ENCODE peak calls at places on chromosomes 3 and 15, in five cellular contexts. One of them, this sample, is unnamed.

GRCh38 chr3:175003590-175003989 is 144.5 kb downstream of the NAALADL2 start:
- DNase-seq in AG09309: no peak
- DNase-seq in fibroblast of pulmonary artery: no peak
- DNase-seq in GM23248: no peak
- DNase-seq in choroid plexus epithelial cell: no peak
- DNase-seq in this sample: no peak

GRCh38 chr3:112689989-112690388 is 49.0 kb upstream of the CCDC80 start:
- DNase-seq in AG09309: no peak
- DNase-seq in fibroblast of pulmonary artery: no peak
- DNase-seq in GM23248: no peak
- DNase-seq in choroid plexus epithelial cell: no peak
- DNase-seq in this sample: no peak

GRCh38 chr15:58043192-58043903 is 22.2 kb downstream of the ALDH1A2 start:
- DNase-seq in AG09309: no peak
- DNase-seq in fibroblast of pulmonary artery: peak
- DNase-seq in GM23248: peak
- DNase-seq in choroid plexus epithelial cell: peak
- DNase-seq in this sample: no peak

GRCh38 chr3:52480768-52481715 is 14.1 kb upstream of the STAB1 start:
- DNase-seq in AG09309: no peak
- DNase-seq in fibroblast of pulmonary artery: no peak
- DNase-seq in GM23248: no peak
- DNase-seq in choroid plexus epithelial cell: no peak
- DNase-seq in this sample: no peak

GRCh38 chr3:57081173-57081572 is 20.7 kb downstream of the SPATA12 start:
- DNase-seq in AG09309: no peak
- DNase-seq in fibroblast of pulmonary artery: no peak
- DNase-seq in GM23248: no peak
- DNase-seq in choroid plexus epithelial cell: no peak
- DNase-seq in this sample: no peak

GRCh38 chr3:38111696-38112377 is 25.1 kb downstream of the ACAA1 start:
- DNase-seq in AG09309: no peak
- DNase-seq in fibroblast of pulmonary artery: no peak
- DNase-seq in GM23248: no peak
- DNase-seq in choroid plexus epithelial cell: no peak
- DNase-seq in this sample: no peak

GRCh38 chr3:134545818-134546217 is 60.0 kb downstream of the CEP63 start:
- DNase-seq in AG09309: no peak
- DNase-seq in fibroblast of pulmonary artery: no peak
- DNase-seq in GM23248: no peak
- DNase-seq in choroid plexus epithelial cell: no peak
- DNase-seq in this sample: no peak

GRCh38 chr15:42338500-42338899 is 20.8 kb upstream of the CAPN3 start:
- DNase-seq in AG09309: no peak
- DNase-seq in fibroblast of pulmonary artery: no peak
- DNase-seq in GM23248: no peak
- DNase-seq in choroid plexus epithelial cell: no peak
- DNase-seq in this sample: no peak

GRCh38 chr3:194748229-194748628 is 62.5 kb downstream of the FAM43A start:
- DNase-seq in AG09309: no peak
- DNase-seq in fibroblast of pulmonary artery: no peak
- DNase-seq in GM23248: no peak
- DNase-seq in choroid plexus epithelial cell: no peak
- DNase-seq in this sample: no peak

GRCh38 chr3:125148836-125149235 is 63.7 kb downstream of the SLC12A8 start:
- DNase-seq in AG09309: no peak
- DNase-seq in fibroblast of pulmonary artery: no peak
- DNase-seq in GM23248: peak
- DNase-seq in choroid plexus epithelial cell: no peak
- DNase-seq in this sample: no peak

GRCh38 chr3:197305854-197306253 is 7.4 kb upstream of the DLG1 start:
- DNase-seq in AG09309: peak
- DNase-seq in fibroblast of pulmonary artery: peak
- DNase-seq in GM23248: peak
- DNase-seq in choroid plexus epithelial cell: peak
- DNase-seq in this sample: no peak

GRCh38 chr3:61264281-61264680 is 13.0 kb upstream of the FHIT start:
- DNase-seq in AG09309: no peak
- DNase-seq in fibroblast of pulmonary artery: no peak
- DNase-seq in GM23248: no peak
- DNase-seq in choroid plexus epithelial cell: no peak
- DNase-seq in this sample: no peak

GRCh38 chr15:57388199-57388863 is 12.0 kb downstream of the CGNL1 start:
- DNase-seq in AG09309: no peak
- DNase-seq in fibroblast of pulmonary artery: no peak
- DNase-seq in GM23248: peak
- DNase-seq in choroid plexus epithelial cell: no peak
- DNase-seq in this sample: no peak

GRCh38 chr3:36868614-36869436 is 76.0 kb downstream of the TRANK1 start:
- DNase-seq in AG09309: peak
- DNase-seq in fibroblast of pulmonary artery: peak
- DNase-seq in GM23248: peak
- DNase-seq in choroid plexus epithelial cell: peak
- DNase-seq in this sample: no peak

GRCh38 chr3:149307435-149307783 is 26.0 kb downstream of the TM4SF18 start:
- DNase-seq in AG09309: no peak
- DNase-seq in fibroblast of pulmonary artery: no peak
- DNase-seq in GM23248: no peak
- DNase-seq in choroid plexus epithelial cell: no peak
- DNase-seq in this sample: no peak

GRCh38 chr15:55998478-55998877 is 5.1 kb upstream of the NEDD4 start:
- DNase-seq in AG09309: no peak
- DNase-seq in fibroblast of pulmonary artery: no peak
- DNase-seq in GM23248: no peak
- DNase-seq in choroid plexus epithelial cell: no peak
- DNase-seq in this sample: no peak

GRCh38 chr3:155712008-155712407 is 32.9 kb downstream of the PLCH1 start:
- DNase-seq in AG09309: no peak
- DNase-seq in fibroblast of pulmonary artery: no peak
- DNase-seq in GM23248: peak
- DNase-seq in choroid plexus epithelial cell: no peak
- DNase-seq in this sample: no peak

GRCh38 chr3:101954361-101954760 is 105.0 kb downstream of the NFKBIZ start:
- DNase-seq in AG09309: no peak
- DNase-seq in fibroblast of pulmonary artery: no peak
- DNase-seq in GM23248: no peak
- DNase-seq in choroid plexus epithelial cell: no peak
- DNase-seq in this sample: no peak

GRCh38 chr3:130892759-130893239 is 1.1 kb upstream of the ATP2C1 start:
- DNase-seq in AG09309: peak
- DNase-seq in fibroblast of pulmonary artery: peak
- DNase-seq in GM23248: peak
- DNase-seq in choroid plexus epithelial cell: peak
- DNase-seq in this sample: no peak

GRCh38 chr3:53834429-53835095 is 11.7 kb downstream of the CHDH start:
- DNase-seq in AG09309: peak
- DNase-seq in fibroblast of pulmonary artery: no peak
- DNase-seq in GM23248: no peak
- DNase-seq in choroid plexus epithelial cell: no peak
- DNase-seq in this sample: no peak

GRCh38 chr3:34183581-34184313 is 385.3 kb downstream of the PDCD6IP start:
- DNase-seq in AG09309: no peak
- DNase-seq in fibroblast of pulmonary artery: no peak
- DNase-seq in GM23248: no peak
- DNase-seq in choroid plexus epithelial cell: no peak
- DNase-seq in this sample: no peak

GRCh38 chr15:96079882-96080281 is 250.6 kb upstream of the NR2F2 start:
- DNase-seq in AG09309: no peak
- DNase-seq in fibroblast of pulmonary artery: no peak
- DNase-seq in GM23248: no peak
- DNase-seq in choroid plexus epithelial cell: no peak
- DNase-seq in this sample: no peak

GRCh38 chr3:96000963-96001362 is 813.4 kb upstream of the EPHA6 start:
- DNase-seq in AG09309: no peak
- DNase-seq in fibroblast of pulmonary artery: no peak
- DNase-seq in GM23248: no peak
- DNase-seq in choroid plexus epithelial cell: no peak
- DNase-seq in this sample: no peak

GRCh38 chr3:55735976-55736375 is 248.9 kb upstream of the WNT5A start:
- DNase-seq in AG09309: peak
- DNase-seq in fibroblast of pulmonary artery: no peak
- DNase-seq in GM23248: no peak
- DNase-seq in choroid plexus epithelial cell: no peak
- DNase-seq in this sample: no peak

DNA sequence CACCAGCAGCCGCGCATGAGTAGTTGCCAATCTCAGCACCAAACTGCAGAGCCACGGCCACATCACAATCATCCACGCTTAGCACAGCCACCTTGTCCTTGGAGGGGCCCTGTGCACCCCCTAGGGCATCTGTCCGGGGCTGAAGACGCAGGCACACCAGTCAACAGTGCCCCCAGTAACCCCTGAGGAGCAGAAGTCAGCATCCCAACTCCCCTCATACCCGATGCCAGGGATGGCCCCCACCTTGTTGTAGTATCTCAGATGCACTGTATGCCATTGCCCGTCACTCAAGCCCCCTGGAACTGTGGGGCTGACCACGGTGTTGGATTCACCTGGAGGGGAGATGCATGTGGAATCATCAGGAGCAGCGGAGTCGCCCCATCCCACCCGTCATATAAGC is 7.6 kb downstream of the CELSR3 start:
- DNase-seq in AG09309: no peak
- DNase-seq in fibroblast of pulmonary artery: no peak
- DNase-seq in GM23248: no peak
- DNase-seq in choroid plexus epithelial cell: no peak
- DNase-seq in this sample: no peak
- H3K4me3 ChIP-seq in AG09309: no peak
- H3K4me3 ChIP-seq in fibroblast of pulmonary artery: no peak
- H3K4me3 ChIP-seq in GM23248: no peak
- H3K4me3 ChIP-seq in choroid plexus epithelial cell: no peak
- H3K4me3 ChIP-seq in this sample: no peak

DNA sequence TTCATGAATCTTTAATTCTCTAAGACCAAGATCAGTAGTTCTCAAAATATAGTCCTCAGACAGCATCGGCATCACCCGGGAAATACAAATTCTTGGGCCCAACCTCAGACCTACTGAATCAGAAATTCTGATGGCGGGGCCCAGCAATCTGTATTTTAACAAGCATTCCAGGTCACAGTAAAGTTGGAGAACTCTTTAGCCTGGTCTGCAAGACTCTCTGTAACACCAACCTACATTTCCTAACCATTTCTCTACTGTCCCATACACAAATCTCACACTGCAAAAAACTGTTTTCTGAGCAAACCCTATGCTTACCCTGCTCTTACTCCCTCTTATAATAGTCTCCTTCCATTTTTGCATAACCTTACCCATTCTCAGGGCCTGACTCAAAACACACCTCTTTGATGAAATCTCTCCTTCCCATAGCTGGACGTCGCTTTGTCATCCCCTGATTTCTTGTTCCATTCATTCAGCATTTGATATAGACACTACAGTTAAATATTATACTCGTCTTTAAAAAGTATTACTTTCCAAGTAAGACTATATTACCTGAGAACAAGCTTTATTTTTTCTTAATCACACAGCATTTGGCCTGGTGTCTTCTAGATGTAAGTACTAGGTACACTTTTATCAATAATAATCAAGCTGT is 83.3 kb upstream of the MYO5C start:
- DNase-seq in AG09309: no peak
- DNase-seq in fibroblast of pulmonary artery: no peak
- DNase-seq in GM23248: no peak
- DNase-seq in choroid plexus epithelial cell: no peak
- DNase-seq in this sample: no peak
- H3K4me3 ChIP-seq in AG09309: no peak
- H3K4me3 ChIP-seq in fibroblast of pulmonary artery: no peak
- H3K4me3 ChIP-seq in GM23248: no peak
- H3K4me3 ChIP-seq in choroid plexus epithelial cell: no peak
- H3K4me3 ChIP-seq in this sample: no peak

GRCh38 chr3:86989611-86990010 is 1.3 kb downstream of the VGLL3 start:
- DNase-seq in AG09309: no peak
- DNase-seq in fibroblast of pulmonary artery: peak
- DNase-seq in GM23248: peak
- DNase-seq in choroid plexus epithelial cell: peak
- DNase-seq in this sample: no peak
- H3K4me3 ChIP-seq in AG09309: peak
- H3K4me3 ChIP-seq in fibroblast of pulmonary artery: peak
- H3K4me3 ChIP-seq in GM23248: peak
- H3K4me3 ChIP-seq in choroid plexus epithelial cell: peak
- H3K4me3 ChIP-seq in this sample: peak

GRCh38 chr15:29104566-29104880 is 165.1 kb downstream of the NSMCE3 start:
- DNase-seq in AG09309: no peak
- DNase-seq in fibroblast of pulmonary artery: no peak
- DNase-seq in GM23248: no peak
- DNase-seq in choroid plexus epithelial cell: no peak
- DNase-seq in this sample: no peak

GRCh38 chr15:29103825-29104565 is 165.6 kb downstream of the NSMCE3 start:
- DNase-seq in AG09309: peak
- DNase-seq in fibroblast of pulmonary artery: peak
- DNase-seq in GM23248: peak
- DNase-seq in choroid plexus epithelial cell: peak
- DNase-seq in this sample: peak

GRCh38 chr15:29101491-29101890 is 168.1 kb downstream of the NSMCE3 start:
- DNase-seq in AG09309: no peak
- DNase-seq in fibroblast of pulmonary artery: no peak
- DNase-seq in GM23248: no peak
- DNase-seq in choroid plexus epithelial cell: no peak
- DNase-seq in this sample: no peak

GRCh38 chr15:29105151-29105785 is 164.4 kb downstream of the NSMCE3 start:
- DNase-seq in AG09309: no peak
- DNase-seq in fibroblast of pulmonary artery: no peak
- DNase-seq in GM23248: no peak
- DNase-seq in choroid plexus epithelial cell: peak
- DNase-seq in this sample: no peak

DNA sequence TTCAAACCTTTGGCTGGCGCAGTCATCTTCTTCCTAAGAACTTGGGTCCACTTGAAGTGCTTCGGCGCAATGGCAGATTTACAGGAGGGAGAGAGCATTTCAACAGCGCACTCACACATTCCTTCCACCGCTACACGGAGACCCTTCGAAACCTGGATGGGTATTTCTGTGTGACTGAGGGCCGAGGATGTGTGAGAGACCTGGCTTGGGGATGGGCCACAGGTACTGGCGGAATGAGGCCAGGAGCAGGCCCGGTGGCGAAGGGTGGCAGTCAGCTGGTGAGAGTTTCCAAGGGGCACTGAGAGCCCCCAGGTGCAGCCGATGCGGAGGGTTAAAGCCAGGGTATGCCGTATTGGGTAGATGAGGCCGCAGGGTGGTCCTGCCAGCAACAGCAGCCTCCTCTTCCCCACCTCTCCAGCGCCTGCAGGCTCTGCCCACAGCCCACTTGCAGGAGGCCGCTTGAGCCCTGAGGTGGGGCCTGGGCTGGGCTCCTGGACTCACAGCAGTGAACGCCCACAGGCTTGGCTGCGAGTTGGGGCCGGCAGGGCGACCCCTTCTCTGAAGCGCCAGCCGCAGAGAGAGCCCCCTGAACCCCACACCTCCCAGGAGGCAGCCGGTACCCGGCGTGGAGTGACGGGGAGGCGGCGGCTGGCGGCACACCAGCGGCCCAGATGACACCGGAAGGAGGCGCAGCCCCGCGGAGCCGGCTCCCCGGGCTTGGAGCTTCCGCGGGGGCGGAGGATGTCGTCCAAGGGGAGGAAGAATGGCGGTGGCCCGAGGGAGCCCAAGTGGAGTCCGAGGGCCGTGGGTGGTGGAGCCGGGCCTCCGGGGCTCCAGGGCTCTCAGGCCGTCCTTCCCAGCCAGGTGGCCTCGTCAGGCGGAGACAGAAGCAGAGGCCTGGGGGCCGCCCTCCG is 166.5 kb downstream of the NSMCE3 start:
- DNase-seq in AG09309: no peak
- DNase-seq in fibroblast of pulmonary artery: no peak
- DNase-seq in GM23248: peak
- DNase-seq in choroid plexus epithelial cell: no peak
- DNase-seq in this sample: no peak
- H3K4me3 ChIP-seq in AG09309: peak
- H3K4me3 ChIP-seq in fibroblast of pulmonary artery: peak
- H3K4me3 ChIP-seq in GM23248: peak
- H3K4me3 ChIP-seq in choroid plexus epithelial cell: peak
- H3K4me3 ChIP-seq in this sample: peak

This sample was measured in AG04449.